ENCODE peak calls at places on chromosomes 11 and 22, in ten cellular contexts. One of them, this sample, is unnamed.

GRCh38 chr11:6571434-6572008 is 31.9 kb downstream of the RRP8 start:
- DNase-seq in activated naive CD8-positive, alpha-beta T cell treated with anti-CD3 and anti-CD28 coated beads, Interleukin-2, amount 50 U/mL, for 24 hours: no peak
- DNase-seq in ACHN: no peak
- DNase-seq in vagina: no peak
- DNase-seq in fibroblast of the conjunctiva: no peak
- DNase-seq in left ventricle myocardium inferior: no peak
- DNase-seq in GM04504: no peak
- DNase-seq in stimulated activated CD8-positive, alpha-beta memory T cell treated with anti-CD3 and anti-CD28 coated beads, Interleukin-7, amount 100 ng/mL, for 48 hours: no peak
- DNase-seq in fibroblast of villous mesenchyme: no peak
- DNase-seq in fibroblast of pulmonary artery: no peak
- DNase-seq in this sample: no peak

GRCh38 chr11:65381721-65382035 is 768 bp downstream of the SLC25A45 start:
- DNase-seq in activated naive CD8-positive, alpha-beta T cell treated with anti-CD3 and anti-CD28 coated beads, Interleukin-2, amount 50 U/mL, for 24 hours: no peak
- DNase-seq in ACHN: no peak
- DNase-seq in vagina: no peak
- DNase-seq in fibroblast of the conjunctiva: no peak
- DNase-seq in left ventricle myocardium inferior: peak; percentile 48
- DNase-seq in GM04504: peak; percentile 45
- DNase-seq in stimulated activated CD8-positive, alpha-beta memory T cell treated with anti-CD3 and anti-CD28 coated beads, Interleukin-7, amount 100 ng/mL, for 48 hours: no peak
- DNase-seq in fibroblast of villous mesenchyme: no peak
- DNase-seq in fibroblast of pulmonary artery: no peak
- DNase-seq in this sample: peak; percentile 60

GRCh38 chr11:76810151-76810853 is 27.1 kb downstream of the TSKU start:
- DNase-seq in activated naive CD8-positive, alpha-beta T cell treated with anti-CD3 and anti-CD28 coated beads, Interleukin-2, amount 50 U/mL, for 24 hours: peak; percentile 60
- DNase-seq in ACHN: peak; percentile 42
- DNase-seq in vagina: peak; percentile 77
- DNase-seq in fibroblast of the conjunctiva: no peak
- DNase-seq in left ventricle myocardium inferior: no peak
- DNase-seq in GM04504: no peak
- DNase-seq in stimulated activated CD8-positive, alpha-beta memory T cell treated with anti-CD3 and anti-CD28 coated beads, Interleukin-7, amount 100 ng/mL, for 48 hours: no peak
- DNase-seq in fibroblast of villous mesenchyme: no peak
- DNase-seq in fibroblast of pulmonary artery: peak; percentile 59
- DNase-seq in this sample: peak; percentile 60

GRCh38 chr11:75025561-75025960 is 36.8 kb downstream of the NEU3 start:
- DNase-seq in activated naive CD8-positive, alpha-beta T cell treated with anti-CD3 and anti-CD28 coated beads, Interleukin-2, amount 50 U/mL, for 24 hours: no peak
- DNase-seq in ACHN: no peak
- DNase-seq in vagina: peak; percentile 54
- DNase-seq in fibroblast of the conjunctiva: no peak
- DNase-seq in left ventricle myocardium inferior: no peak
- DNase-seq in GM04504: no peak
- DNase-seq in stimulated activated CD8-positive, alpha-beta memory T cell treated with anti-CD3 and anti-CD28 coated beads, Interleukin-7, amount 100 ng/mL, for 48 hours: no peak
- DNase-seq in fibroblast of villous mesenchyme: no peak
- DNase-seq in fibroblast of pulmonary artery: no peak
- DNase-seq in this sample: no peak

GRCh38 chr11:16335236-16335962 is 20.9 kb downstream of the SOX6 start:
- DNase-seq in activated naive CD8-positive, alpha-beta T cell treated with anti-CD3 and anti-CD28 coated beads, Interleukin-2, amount 50 U/mL, for 24 hours: no peak
- DNase-seq in ACHN: no peak
- DNase-seq in vagina: no peak
- DNase-seq in fibroblast of the conjunctiva: no peak
- DNase-seq in left ventricle myocardium inferior: no peak
- DNase-seq in GM04504: no peak
- DNase-seq in stimulated activated CD8-positive, alpha-beta memory T cell treated with anti-CD3 and anti-CD28 coated beads, Interleukin-7, amount 100 ng/mL, for 48 hours: no peak
- DNase-seq in fibroblast of villous mesenchyme: no peak
- DNase-seq in fibroblast of pulmonary artery: no peak
- DNase-seq in this sample: no peak

GRCh38 chr11:65116370-65117205 is 913 bp downstream of the ZNHIT2 start:
- DNase-seq in activated naive CD8-positive, alpha-beta T cell treated with anti-CD3 and anti-CD28 coated beads, Interleukin-2, amount 50 U/mL, for 24 hours: peak; percentile 69
- DNase-seq in ACHN: peak; percentile 22
- DNase-seq in vagina: no peak
- DNase-seq in fibroblast of the conjunctiva: no peak
- DNase-seq in left ventricle myocardium inferior: no peak
- DNase-seq in GM04504: no peak
- DNase-seq in stimulated activated CD8-positive, alpha-beta memory T cell treated with anti-CD3 and anti-CD28 coated beads, Interleukin-7, amount 100 ng/mL, for 48 hours: peak; percentile 62
- DNase-seq in fibroblast of villous mesenchyme: peak; percentile 48
- DNase-seq in fibroblast of pulmonary artery: peak; percentile 45
- DNase-seq in this sample: no peak

GRCh38 chr11:91164452-91164822 is 941.6 kb upstream of the CHORDC1 start:
- DNase-seq in activated naive CD8-positive, alpha-beta T cell treated with anti-CD3 and anti-CD28 coated beads, Interleukin-2, amount 50 U/mL, for 24 hours: no peak
- DNase-seq in ACHN: no peak
- DNase-seq in vagina: no peak
- DNase-seq in fibroblast of the conjunctiva: no peak
- DNase-seq in left ventricle myocardium inferior: no peak
- DNase-seq in GM04504: no peak
- DNase-seq in stimulated activated CD8-positive, alpha-beta memory T cell treated with anti-CD3 and anti-CD28 coated beads, Interleukin-7, amount 100 ng/mL, for 48 hours: no peak
- DNase-seq in fibroblast of villous mesenchyme: peak; percentile 25
- DNase-seq in fibroblast of pulmonary artery: peak; percentile 6
- DNase-seq in this sample: no peak

GRCh38 chr11:130555251-130555841 is 106.9 kb downstream of the ADAMTS15 start:
- DNase-seq in activated naive CD8-positive, alpha-beta T cell treated with anti-CD3 and anti-CD28 coated beads, Interleukin-2, amount 50 U/mL, for 24 hours: no peak
- DNase-seq in ACHN: no peak
- DNase-seq in vagina: no peak
- DNase-seq in fibroblast of the conjunctiva: no peak
- DNase-seq in left ventricle myocardium inferior: no peak
- DNase-seq in GM04504: peak; percentile 29
- DNase-seq in stimulated activated CD8-positive, alpha-beta memory T cell treated with anti-CD3 and anti-CD28 coated beads, Interleukin-7, amount 100 ng/mL, for 48 hours: no peak
- DNase-seq in fibroblast of villous mesenchyme: peak; percentile 27
- DNase-seq in fibroblast of pulmonary artery: peak; percentile 39
- DNase-seq in this sample: no peak

GRCh38 chr22:32619614-32620426 is 145.2 kb downstream of the FBXO7 start:
- DNase-seq in activated naive CD8-positive, alpha-beta T cell treated with anti-CD3 and anti-CD28 coated beads, Interleukin-2, amount 50 U/mL, for 24 hours: no peak
- DNase-seq in ACHN: no peak
- DNase-seq in vagina: no peak
- DNase-seq in fibroblast of the conjunctiva: peak; percentile 89
- DNase-seq in left ventricle myocardium inferior: peak; percentile 64
- DNase-seq in GM04504: peak; percentile 32
- DNase-seq in stimulated activated CD8-positive, alpha-beta memory T cell treated with anti-CD3 and anti-CD28 coated beads, Interleukin-7, amount 100 ng/mL, for 48 hours: no peak
- DNase-seq in fibroblast of villous mesenchyme: peak; percentile 61
- DNase-seq in fibroblast of pulmonary artery: peak; percentile 49
- DNase-seq in this sample: no peak

GRCh38 chr11:1367721-1368120 is 22.0 kb upstream of the BRSK2 start:
- DNase-seq in activated naive CD8-positive, alpha-beta T cell treated with anti-CD3 and anti-CD28 coated beads, Interleukin-2, amount 50 U/mL, for 24 hours: no peak
- DNase-seq in ACHN: no peak
- DNase-seq in vagina: no peak
- DNase-seq in fibroblast of the conjunctiva: no peak
- DNase-seq in left ventricle myocardium inferior: no peak
- DNase-seq in GM04504: no peak
- DNase-seq in stimulated activated CD8-positive, alpha-beta memory T cell treated with anti-CD3 and anti-CD28 coated beads, Interleukin-7, amount 100 ng/mL, for 48 hours: no peak
- DNase-seq in fibroblast of villous mesenchyme: no peak
- DNase-seq in fibroblast of pulmonary artery: no peak
- DNase-seq in this sample: no peak

GRCh38 chr11:125091247-125091876 is 20.1 kb downstream of the TMEM218 start:
- DNase-seq in activated naive CD8-positive, alpha-beta T cell treated with anti-CD3 and anti-CD28 coated beads, Interleukin-2, amount 50 U/mL, for 24 hours: no peak
- DNase-seq in ACHN: peak; percentile 43
- DNase-seq in vagina: peak; percentile 65
- DNase-seq in fibroblast of the conjunctiva: peak; percentile 68
- DNase-seq in left ventricle myocardium inferior: no peak
- DNase-seq in GM04504: no peak
- DNase-seq in stimulated activated CD8-positive, alpha-beta memory T cell treated with anti-CD3 and anti-CD28 coated beads, Interleukin-7, amount 100 ng/mL, for 48 hours: no peak
- DNase-seq in fibroblast of villous mesenchyme: peak; percentile 78
- DNase-seq in fibroblast of pulmonary artery: peak; percentile 85
- DNase-seq in this sample: peak; percentile 57

GRCh38 chr11:96168623-96169022 is 174.4 kb downstream of the MAML2 start:
- DNase-seq in activated naive CD8-positive, alpha-beta T cell treated with anti-CD3 and anti-CD28 coated beads, Interleukin-2, amount 50 U/mL, for 24 hours: no peak
- DNase-seq in ACHN: peak; percentile 42
- DNase-seq in vagina: no peak
- DNase-seq in fibroblast of the conjunctiva: peak; percentile 88
- DNase-seq in left ventricle myocardium inferior: no peak
- DNase-seq in GM04504: peak; percentile 86
- DNase-seq in stimulated activated CD8-positive, alpha-beta memory T cell treated with anti-CD3 and anti-CD28 coated beads, Interleukin-7, amount 100 ng/mL, for 48 hours: no peak
- DNase-seq in fibroblast of villous mesenchyme: peak; percentile 97
- DNase-seq in fibroblast of pulmonary artery: peak; percentile 97
- DNase-seq in this sample: peak; percentile 76

GRCh38 chr11:124776865-124777645 is 15.0 kb upstream of the ESAM start:
- DNase-seq in activated naive CD8-positive, alpha-beta T cell treated with anti-CD3 and anti-CD28 coated beads, Interleukin-2, amount 50 U/mL, for 24 hours: no peak
- DNase-seq in ACHN: no peak
- DNase-seq in vagina: no peak
- DNase-seq in fibroblast of the conjunctiva: no peak
- DNase-seq in left ventricle myocardium inferior: no peak
- DNase-seq in GM04504: no peak
- DNase-seq in stimulated activated CD8-positive, alpha-beta memory T cell treated with anti-CD3 and anti-CD28 coated beads, Interleukin-7, amount 100 ng/mL, for 48 hours: no peak
- DNase-seq in fibroblast of villous mesenchyme: no peak
- DNase-seq in fibroblast of pulmonary artery: no peak
- DNase-seq in this sample: no peak